ENCODE peak calls at places on chromosome 20, in eight cellular contexts. D is heart right ventricle, E is thoracic aorta, K is foreskin keratinocyte, Q is PC-3, Z is H9, V is left ventricle myocardium inferior, T is ovary. X is an unnamed sample.

GRCh38 chr20:53935353-53936084 is 134.9 kb downstream of the BCAS1 start:
- DNase-seq in D (no peak), E (no peak), K (no peak), Q (no peak), Z (no peak), V (no peak), T (no peak), X (no peak)

GRCh38 chr20:6767536-6768227 is at the start of gene BMP2:
- DNase-seq in D (peak; percentile 47), E (no peak), K (peak; percentile 62), Q (peak; percentile 28), Z (peak; percentile 44), V (peak; percentile 69), T (peak; percentile 30), X (peak; percentile 52)

GRCh38 chr20:3753098-3753497 is 14.5 kb downstream of the ADISSP start:
- DNase-seq in D (peak; percentile 72), E (peak; percentile 25), K (peak; percentile 45), Q (peak; percentile 68), Z (peak; percentile 81), V (no peak), T (peak; percentile 78), X (no peak)

GRCh38 chr20:44204156-44204831 is 6.3 kb downstream of the OSER1 start:
- DNase-seq in D (no peak), E (no peak), K (peak; percentile 96), Q (peak; percentile 99), Z (no peak), V (no peak), T (no peak), X (peak; percentile 99)

GRCh38 chr20:22560817-22561216 is 23.6 kb downstream of the FOXA2 start:
- DNase-seq in D (no peak), E (no peak), K (no peak), Q (no peak), Z (peak; percentile 54), V (no peak), T (no peak), X (no peak)

GRCh38 chr20:11676618-11677289 is 240.9 kb upstream of the BTBD3 start:
- DNase-seq in D (peak; percentile 56), E (no peak), K (peak; percentile 23), Q (peak; percentile 64), Z (peak; percentile 71), V (no peak), T (no peak), X (peak; percentile 67)

GRCh38 chr20:53032021-53033001 is 60.2 kb downstream of the TSHZ2 start:
- DNase-seq in D (peak; percentile 15), E (no peak), K (peak; percentile 70), Q (no peak), Z (no peak), V (no peak), T (peak; percentile 33), X (peak; percentile 87)

GRCh38 chr20:19932170-19932667 is 84.9 kb upstream of the NAA20 start:
- DNase-seq in D (peak; percentile 71), E (no peak), K (peak; percentile 35), Q (no peak), Z (no peak), V (no peak), T (peak; percentile 34), X (no peak)

GRCh38 chr20:24755411-24755922 is 193.6 kb upstream of the CST7 start:
- DNase-seq in D (no peak), E (no peak), K (no peak), Q (no peak), Z (peak; percentile 8), V (no peak), T (no peak), X (no peak)

GRCh38 chr20:60327971-60328660 is 369.9 kb downstream of the CDH26 start:
- DNase-seq in D (no peak), E (no peak), K (no peak), Q (no peak), Z (no peak), V (no peak), T (no peak), X (no peak)

GRCh38 chr20:14698125-14698524 is 360.7 kb upstream of the FLRT3 start:
- DNase-seq in D (no peak), E (no peak), K (no peak), Q (no peak), Z (no peak), V (no peak), T (no peak), X (no peak)

GRCh38 chr20:14706555-14706954 is 369.1 kb upstream of the FLRT3 start:
- DNase-seq in D (no peak), E (no peak), K (no peak), Q (no peak), Z (no peak), V (no peak), T (no peak), X (no peak)

GRCh38 chr20:14696937-14697336 is 359.5 kb upstream of the FLRT3 start:
- DNase-seq in D (no peak), E (no peak), K (no peak), Q (no peak), Z (no peak), V (no peak), T (no peak), X (no peak)

GRCh38 chr20:14698605-14699373 is 361.4 kb upstream of the FLRT3 start:
- DNase-seq in D (no peak), E (no peak), K (no peak), Q (no peak), Z (no peak), V (no peak), T (no peak), X (no peak)

GRCh38 chr20:14700641-14700965 is 363.2 kb upstream of the FLRT3 start:
- DNase-seq in D (no peak), E (no peak), K (peak; percentile 90), Q (peak; percentile 70), Z (no peak), V (no peak), T (no peak), X (peak; percentile 28)
- H3K27ac ChIP-seq in D (no peak overlapping the region), E (no peak overlapping the region), K (peak overlapping the region; percentile 44), Q (no peak overlapping the region), Z (no peak overlapping the region), V (no peak overlapping the region), T (no peak overlapping the region), X (no peak overlapping the region)

GRCh38 chr20:12965212-12965879 is 43.4 kb upstream of the SPTLC3 start:
- DNase-seq in D (no peak), E (no peak), K (no peak), Q (peak; percentile 27), Z (no peak), V (no peak), T (no peak), X (no peak)

GRCh38 chr20:12967932-12968331 is 40.8 kb upstream of the SPTLC3 start:
- DNase-seq in D (no peak), E (no peak), K (no peak), Q (no peak), Z (no peak), V (no peak), T (no peak), X (no peak)

GRCh38 chr20:12965880-12966270 is 42.9 kb upstream of the SPTLC3 start:
- DNase-seq in D (no peak), E (no peak), K (no peak), Q (no peak), Z (no peak), V (no peak), T (no peak), X (no peak)

GRCh38 chr20:12968472-12968871 is 40.3 kb upstream of the SPTLC3 start:
- DNase-seq in D (no peak), E (no peak), K (no peak), Q (no peak), Z (no peak), V (no peak), T (no peak), X (no peak)

DNA sequence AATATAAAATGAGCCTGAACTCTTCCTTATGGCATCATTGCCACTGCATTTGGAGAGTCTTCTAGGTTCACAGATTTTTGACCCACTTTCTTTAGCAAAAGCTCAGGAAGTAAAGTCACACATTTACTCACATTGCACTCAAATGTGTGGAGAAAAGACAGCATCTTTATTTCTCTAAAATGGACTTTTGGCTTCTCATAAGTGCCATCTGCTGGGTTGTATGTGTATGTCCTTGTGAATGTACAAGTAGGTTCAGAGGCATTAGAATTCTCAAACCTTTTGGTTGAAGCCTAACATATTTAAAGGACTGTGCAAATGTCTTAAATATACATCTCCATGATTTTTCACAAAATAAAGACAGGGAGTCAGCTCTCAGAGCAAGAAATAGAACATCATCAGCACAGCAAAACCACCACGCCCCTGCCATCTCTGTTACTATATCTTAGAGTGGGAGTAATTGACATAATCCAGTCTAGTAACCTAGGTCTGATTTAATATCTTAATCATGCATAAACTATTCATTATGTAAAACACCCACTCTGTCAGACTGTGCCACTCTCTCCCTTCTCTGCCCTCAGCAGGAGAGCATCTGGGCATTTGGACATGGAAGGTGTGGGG is 42.2 kb upstream of the SPTLC3 start:
- DNase-seq in D (no peak), E (no peak), K (peak; percentile 35), Q (peak; percentile 75), Z (no peak), V (no peak), T (no peak), X (peak; percentile 23)
- TF ChIP-seq CTCF in D (peak; percentile 28), E (peak; percentile 30), K (peak; percentile 69), Q (peak; percentile 91), Z (peak; percentile 48), V (peak; percentile 48), T (no peak), X (peak; percentile 31)

GRCh38 chr20:1841554-1842140 is 53.6 kb upstream of the SIRPA start:
- DNase-seq in D (no peak), E (no peak), K (no peak), Q (no peak), Z (no peak), V (no peak), T (no peak), X (peak; percentile 44)
- H3K27ac ChIP-seq in D (no peak overlapping the region), E (no peak overlapping the region), K (no peak overlapping the region), Q (no peak overlapping the region), Z (no peak overlapping the region), V (no peak overlapping the region), T (no peak overlapping the region), X (peak overlapping the region; percentile 78)

GRCh38 chr20:58723628-58723984 is 31.0 kb downstream of the NPEPL1 start:
- DNase-seq in D (no peak), E (no peak), K (no peak), Q (no peak), Z (no peak), V (no peak), T (no peak), X (no peak)

GRCh38 chr20:58722877-58723627 is 30.5 kb downstream of the NPEPL1 start:
- DNase-seq in D (no peak), E (no peak), K (no peak), Q (no peak), Z (no peak), V (no peak), T (no peak), X (no peak)

GRCh38 chr20:58721951-58722371 is 29.4 kb downstream of the NPEPL1 start:
- DNase-seq in D (no peak), E (no peak), K (no peak), Q (no peak), Z (peak; percentile 19), V (peak; percentile 13), T (no peak), X (no peak)

GRCh38 chr20:58720890-58721289 is 28.3 kb downstream of the NPEPL1 start:
- DNase-seq in D (no peak), E (no peak), K (no peak), Q (no peak), Z (no peak), V (no peak), T (no peak), X (no peak)

GRCh38 chr20:58722379-58722778 is 29.8 kb downstream of the NPEPL1 start:
- DNase-seq in D (no peak), E (no peak), K (no peak), Q (no peak), Z (peak; percentile 20), V (no peak), T (no peak), X (no peak)
- TF ChIP-seq CTCF in D (no peak), E (no peak), K (no peak), Q (no peak), Z (no peak), V (no peak), T (no peak), X (no peak)